ENCODE peak calls at places on chromosomes 1 and 21, in nine cellular contexts. J is sigmoid colon, B is GM23338, E is H1, K is HCT116, U is stomach, O is HepG2, D is breast epithelium, S is transverse colon. N is an unnamed sample.

GRCh38 chr1:36440044-36440443 is 10.2 kb downstream of the OSCP1 start:
- DNase-seq in J (no peak), B (no peak), E (no peak), K (no peak), U (no peak), O (no peak), D (no peak), S (no peak), N (no peak)

GRCh38 chr21:31977816-31978215 is 105.0 kb downstream of the HUNK start:
- DNase-seq in J (no peak), B (no peak), E (no peak), K (no peak), U (no peak), O (no peak), D (no peak), S (no peak), N (no peak)

GRCh38 chr1:17108786-17109185 is 10.5 kb downstream of the PADI2 start:
- DNase-seq in J (no peak), B (no peak), E (no peak), K (no peak), U (no peak), O (no peak), D (no peak), S (peak), N (no peak)

GRCh38 chr1:44831516-44831915 is 11.5 kb downstream of the PTCH2 start:
- DNase-seq in J (no peak), B (no peak), E (no peak), K (no peak), U (no peak), O (no peak), D (no peak), S (no peak), N (no peak)

GRCh38 chr1:17401841-17402240 is 29.8 kb downstream of the PADI6 start:
- DNase-seq in J (no peak), B (no peak), E (no peak), K (no peak), U (no peak), O (no peak), D (no peak), S (no peak), N (no peak)

GRCh38 chr21:28283652-28284490 is 708.8 kb downstream of the LTN1 start:
- DNase-seq in J (no peak), B (no peak), E (no peak), K (no peak), U (no peak), O (peak), D (no peak), S (no peak), N (no peak)

GRCh38 chr1:85109475-85109874 is 61.2 kb upstream of the MCOLN3 start:
- DNase-seq in J (peak), B (peak), E (no peak), K (peak), U (peak), O (peak), D (peak), S (peak), N (no peak)

GRCh38 chr21:35905973-35906357 is 154.4 kb downstream of the SETD4 start:
- DNase-seq in J (no peak), B (no peak), E (no peak), K (no peak), U (no peak), O (no peak), D (no peak), S (no peak), N (no peak)

GRCh38 chr1:75233302-75233929 is 99.2 kb downstream of the LHX8 start:
- DNase-seq in J (no peak), B (peak), E (no peak), K (peak), U (no peak), O (peak), D (no peak), S (no peak), N (no peak)

GRCh38 chr1:223872308-223872878 is 26.6 kb upstream of the TP53BP2 start:
- DNase-seq in J (no peak), B (no peak), E (no peak), K (no peak), U (no peak), O (no peak), D (no peak), S (no peak), N (no peak)

GRCh38 chr21:36538761-36539160 is 58.8 kb upstream of the CLDN14 start:
- DNase-seq in J (no peak), B (no peak), E (no peak), K (no peak), U (no peak), O (no peak), D (no peak), S (no peak), N (no peak)

GRCh38 chr1:43446881-43447835 is 6.6 kb downstream of the HYI start:
- DNase-seq in J (peak), B (no peak), E (no peak), K (no peak), U (peak), O (no peak), D (no peak), S (peak), N (no peak)

GRCh38 chr1:54549181-54549924 is 1.3 kb downstream of the ACOT11 start:
- DNase-seq in J (no peak), B (no peak), E (no peak), K (no peak), U (no peak), O (no peak), D (no peak), S (no peak), N (no peak)

GRCh38 chr1:57894315-57894714 is 470.5 kb upstream of the DAB1 start:
- DNase-seq in J (no peak), B (peak), E (no peak), K (no peak), U (no peak), O (no peak), D (no peak), S (no peak), N (no peak)

GRCh38 chr1:115476616-115477015 is 138.6 kb upstream of the NGF start:
- DNase-seq in J (no peak), B (no peak), E (no peak), K (no peak), U (no peak), O (peak), D (no peak), S (no peak), N (no peak)

GRCh38 chr21:41972511-41973205 is 18.8 kb upstream of the C2CD2 start:
- DNase-seq in J (no peak), B (no peak), E (peak), K (no peak), U (peak), O (no peak), D (peak), S (no peak), N (peak)

GRCh38 chr1:219518168-219518905 is 94.6 kb downstream of the ZC3H11B start:
- DNase-seq in J (no peak), B (no peak), E (no peak), K (no peak), U (no peak), O (no peak), D (no peak), S (no peak), N (no peak)

GRCh38 chr21:41877901-41878830 is 978 bp downstream of the PRDM15 start:
- DNase-seq in J (no peak), B (peak), E (no peak), K (no peak), U (peak), O (no peak), D (no peak), S (peak), N (no peak)

GRCh38 chr1:245365071-245365470 is 210.3 kb downstream of the KIF26B start:
- DNase-seq in J (no peak), B (no peak), E (no peak), K (no peak), U (no peak), O (no peak), D (no peak), S (no peak), N (no peak)

GRCh38 chr1:48936436-48936835 is 159.7 kb upstream of the BEND5 start:
- DNase-seq in J (no peak), B (no peak), E (no peak), K (no peak), U (no peak), O (no peak), D (no peak), S (no peak), N (no peak)

GRCh38 chr1:155504207-155504606 is 58.4 kb downstream of the ASH1L start:
- DNase-seq in J (no peak), B (peak), E (no peak), K (peak), U (no peak), O (peak), D (no peak), S (no peak), N (no peak)

GRCh38 chr1:25933479-25934365 is 27.5 kb upstream of the STMN1 start:
- DNase-seq in J (no peak), B (no peak), E (no peak), K (no peak), U (no peak), O (no peak), D (no peak), S (no peak), N (no peak)

GRCh38 chr1:211580303-211580687 is 1.3 kb upstream of the SLC30A1 start:
- DNase-seq in J (no peak), B (no peak), E (no peak), K (no peak), U (no peak), O (no peak), D (no peak), S (no peak), N (no peak)

GRCh38 chr1:33383489-33383888 is 47.4 kb downstream of the PHC2 start:
- DNase-seq in J (no peak), B (no peak), E (no peak), K (no peak), U (no peak), O (no peak), D (no peak), S (no peak), N (no peak)

GRCh38 chr1:245404527-245404926 is 249.7 kb downstream of the KIF26B start:
- DNase-seq in J (no peak), B (no peak), E (no peak), K (no peak), U (no peak), O (no peak), D (no peak), S (no peak), N (no peak)

GRCh38 chr1:175434268-175434860 is 241.8 kb upstream of the KIAA0040 start:
- DNase-seq in J (no peak), B (peak), E (peak), K (no peak), U (no peak), O (no peak), D (no peak), S (no peak), N (no peak)

GRCh38 chr1:177443003-177443402 is 272.2 kb downstream of the BRINP2 start:
- DNase-seq in J (no peak), B (no peak), E (no peak), K (no peak), U (no peak), O (no peak), D (no peak), S (no peak), N (no peak)

GRCh38 chr1:63523738-63524137 is 413 bp downstream of the EFCAB7 start:
- DNase-seq in J (no peak), B (peak), E (no peak), K (no peak), U (no peak), O (no peak), D (no peak), S (peak), N (no peak)

GRCh38 chr1:165387956-165388355 is 31.4 kb upstream of the LMX1A start:
- DNase-seq in J (no peak), B (no peak), E (no peak), K (no peak), U (no peak), O (no peak), D (no peak), S (no peak), N (no peak)

GRCh38 chr1:54001620-54002019 is 16.4 kb downstream of the LDLRAD1 start:
- DNase-seq in J (no peak), B (no peak), E (no peak), K (no peak), U (peak), O (peak), D (no peak), S (no peak), N (peak)

DNA sequence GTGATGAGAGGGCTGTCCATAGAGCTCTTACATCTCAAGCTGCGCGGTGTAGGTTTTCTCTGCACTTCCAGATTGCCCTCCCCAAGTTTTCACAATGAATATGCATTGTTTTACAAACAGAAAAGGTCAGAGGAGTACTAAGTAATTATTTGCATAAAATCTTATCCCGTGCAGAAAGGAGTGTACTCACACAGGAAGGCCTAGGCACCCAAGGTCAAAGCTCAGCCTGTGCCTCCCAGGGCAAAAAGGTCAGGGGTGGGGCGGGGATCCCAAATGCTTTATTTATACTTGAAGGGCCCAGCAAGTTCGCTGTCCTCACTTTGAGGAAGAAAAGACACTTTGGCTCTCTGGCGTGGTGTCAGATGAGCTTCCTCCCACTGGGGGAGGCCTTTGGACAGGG is 10.3 kb upstream of the KCNE1 start:
- DNase-seq in J (no peak), B (no peak), E (no peak), K (no peak), U (no peak), O (peak), D (no peak), S (peak), N (no peak)
- H3K27ac ChIP-seq in J (peak), B (no peak), E (no peak), K (no peak), U (peak), O (peak), D (peak), S (peak), N (peak)

GRCh38 chr1:12151465-12151864 is 15.3 kb upstream of the TNFRSF1B start:
- DNase-seq in J (no peak), B (no peak), E (no peak), K (no peak), U (no peak), O (no peak), D (no peak), S (no peak), N (no peak)

GRCh38 chr1:12152106-12152891 is 14.5 kb upstream of the TNFRSF1B start:
- DNase-seq in J (no peak), B (no peak), E (no peak), K (no peak), U (no peak), O (no peak), D (no peak), S (no peak), N (no peak)

GRCh38 chr1:12150456-12151200 is 16.2 kb upstream of the TNFRSF1B start:
- DNase-seq in J (no peak), B (no peak), E (no peak), K (no peak), U (no peak), O (no peak), D (no peak), S (no peak), N (no peak)

GRCh38 chr1:12155328-12155727 is 11.5 kb upstream of the TNFRSF1B start:
- DNase-seq in J (no peak), B (no peak), E (no peak), K (no peak), U (no peak), O (no peak), D (no peak), S (no peak), N (no peak)

GRCh38 chr1:12153181-12153785 is 13.5 kb upstream of the TNFRSF1B start:
- DNase-seq in J (no peak), B (no peak), E (no peak), K (no peak), U (peak), O (no peak), D (no peak), S (peak), N (no peak)
- H3K4me3 ChIP-seq in J (no peak), B (no peak), E (no peak), K (no peak), U (no peak), O (no peak), D (no peak), S (no peak), N (no peak)

DNA sequence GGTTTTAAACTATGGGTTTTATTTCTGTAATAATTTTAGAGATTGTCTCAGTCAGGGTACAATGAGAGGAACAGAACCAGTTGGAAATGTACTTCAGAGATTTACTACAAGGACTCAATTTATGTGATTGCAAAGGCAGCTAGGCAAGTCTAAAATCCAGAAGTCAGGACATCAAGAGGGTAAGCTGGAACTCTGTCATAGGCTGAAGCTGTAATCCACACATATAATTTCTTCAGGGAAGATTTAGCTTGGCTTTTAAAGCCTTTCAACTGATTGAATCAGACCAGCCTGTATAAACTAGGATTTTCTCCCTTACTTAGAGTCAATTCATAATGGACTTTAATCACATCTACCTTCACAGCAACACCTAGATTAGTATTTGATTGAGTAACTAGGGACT is 24.3 kb upstream of the LELP1 start:
- DNase-seq in J (no peak), B (no peak), E (no peak), K (no peak), U (no peak), O (no peak), D (no peak), S (no peak), N (no peak)
- TF ChIP-seq POLR2AphosphoS5 in J (no peak), B (no peak), E (no peak), K (no peak), U (no peak), O (no peak), D (no peak), S (no peak), N (no peak)

DNA sequence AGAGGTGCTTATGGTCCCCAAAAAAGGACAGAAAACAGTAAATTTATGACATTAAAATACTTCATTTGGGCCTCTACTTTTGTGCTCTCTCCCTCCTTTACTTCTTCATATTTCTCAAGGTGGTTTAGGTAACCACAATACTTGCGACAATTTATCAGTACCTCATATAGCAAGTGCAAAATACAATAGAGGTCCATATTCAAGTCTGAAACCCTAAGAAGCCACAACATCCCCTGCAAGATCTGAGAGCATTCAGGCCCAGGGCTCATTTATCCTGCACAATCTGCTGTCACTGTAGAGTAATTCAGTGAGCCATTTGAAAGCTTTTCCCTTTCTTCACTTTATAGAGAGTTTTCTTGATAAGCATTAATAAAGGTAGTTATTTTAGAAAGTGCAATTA is 24.2 kb upstream of the ATP6V1G3 start:
- DNase-seq in J (no peak), B (no peak), E (no peak), K (no peak), U (no peak), O (no peak), D (no peak), S (no peak), N (no peak)
- H3K27ac ChIP-seq in J (no peak), B (no peak), E (no peak), K (no peak), U (no peak), O (no peak), D (no peak), S (no peak), N (no peak)

GRCh38 chr1:24932725-24933294 is 2.7 kb upstream of the RUNX3 start:
- DNase-seq in J (no peak), B (no peak), E (no peak), K (no peak), U (no peak), O (no peak), D (no peak), S (no peak), N (no peak)
- H3K4me3 ChIP-seq in J (no peak), B (peak), E (peak), K (peak), U (no peak), O (no peak), D (peak), S (no peak), N (peak)